ENCODE peak calls at places on chromosome 13, in four cellular contexts. D is GM12878, M is H1, S is HepG2. G is an unnamed sample.

GRCh38 chr13:92966341-92966740 is 260.3 kb upstream of the GPC6 start:
- DNase-seq in D (no peak), M (no peak), S (no peak), G (no peak)

GRCh38 chr13:97986841-97987240 is 33.4 kb downstream of the IPO5 start:
- DNase-seq in D (peak; percentile 32), M (no peak), S (no peak), G (no peak)

GRCh38 chr13:73751290-73751689 is 382.9 kb downstream of the KLF12 start:
- DNase-seq in D (no peak), M (no peak), S (no peak), G (no peak)

GRCh38 chr13:73268306-73268705 is 209.5 kb downstream of the KLF5 start:
- DNase-seq in D (no peak), M (no peak), S (no peak), G (no peak)

GRCh38 chr13:73335226-73335625 is 276.4 kb downstream of the KLF5 start:
- DNase-seq in D (peak; percentile 24), M (no peak), S (no peak), G (no peak)

GRCh38 chr13:106573855-106574254 is 5.9 kb upstream of the ARGLU1 start:
- DNase-seq in D (no peak), M (no peak), S (no peak), G (no peak)

GRCh38 chr13:32545083-32545482 is 6.5 kb upstream of the N4BP2L2 start:
- DNase-seq in D (no peak), M (no peak), S (no peak), G (no peak)

GRCh38 chr13:67855837-67856238 is 625.7 kb upstream of the PCDH9 start:
- DNase-seq in D (no peak), M (no peak), S (no peak), G (no peak)

GRCh38 chr13:100694722-100695644 is 20.4 kb upstream of the TMTC4 start:
- DNase-seq in D (no peak), M (peak; percentile 53), S (peak; percentile 55), G (peak; percentile 72)

GRCh38 chr13:52615817-52616216 is 26.4 kb upstream of the HNRNPA1L2 start:
- DNase-seq in D (no peak), M (no peak), S (peak; percentile 43), G (peak; percentile 9)

GRCh38 chr13:52615134-52615801 is 27.0 kb upstream of the HNRNPA1L2 start:
- DNase-seq in D (no peak), M (no peak), S (no peak), G (no peak)

GRCh38 chr13:52617070-52618060 is 24.9 kb upstream of the HNRNPA1L2 start:
- DNase-seq in D (peak; percentile 56), M (peak; percentile 57), S (peak; percentile 82), G (peak; percentile 83)
- TF ChIP-seq EZH2 in D (no peak), M (no peak), S (no peak), G (no peak)

GRCh38 chr13:99693812-99694211 is 192.5 kb downstream of the TM9SF2 start:
- DNase-seq in D (no peak), M (no peak), S (no peak), G (no peak)
- TF ChIP-seq KDM1A in D (no peak), M (no peak), S (no peak), G (no peak)

DNA sequence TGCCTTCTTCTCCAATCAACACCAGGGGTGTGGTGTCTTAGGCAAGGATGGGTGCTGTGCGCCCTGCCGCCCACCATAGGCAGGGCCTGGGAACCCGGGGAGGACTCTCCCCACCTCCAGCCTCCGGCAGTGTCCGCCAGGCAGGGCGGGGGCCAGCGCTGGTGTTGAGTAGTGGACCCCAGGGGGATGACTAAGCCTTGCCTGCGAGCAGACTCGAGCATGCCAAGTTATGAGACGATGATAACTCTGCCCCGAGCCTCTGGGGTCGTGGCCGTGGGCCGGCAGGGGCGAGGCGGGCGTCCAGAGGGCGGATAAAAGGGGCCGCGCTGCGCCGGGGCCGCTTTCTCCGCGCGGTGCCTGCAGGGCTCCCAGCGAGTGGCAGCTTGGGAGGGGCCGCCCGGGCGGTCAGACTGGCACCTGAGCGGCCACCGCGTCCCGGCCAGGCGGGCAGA is at the start of gene MEDAG:
- DNase-seq in D (no peak), M (no peak), S (no peak), G (no peak)
- TF ChIP-seq EZH2 in D (no peak), M (no peak), S (no peak), G (no peak)

GRCh38 chr13:40565282-40566148 is 100.9 kb downstream of the FOXO1 start:
- DNase-seq in D (no peak), M (no peak), S (no peak), G (no peak)
- TF ChIP-seq KDM1A in D (no peak), M (no peak), S (no peak), G (no peak)

GRCh38 chr13:78608705-78609463 is 5.5 kb upstream of the POU4F1 start:
- DNase-seq in D (no peak), M (no peak), S (no peak), G (no peak)
- TF ChIP-seq EZH2 in D (no peak), M (peak; percentile 96), S (peak; percentile 93), G (no peak)

GRCh38 chr13:26759907-26760834 is at the start of gene GPR12:
- DNase-seq in D (no peak), M (no peak), S (no peak), G (no peak)
- TF ChIP-seq KDM1A in D (no peak), M (no peak), S (no peak), G (no peak)

DNA sequence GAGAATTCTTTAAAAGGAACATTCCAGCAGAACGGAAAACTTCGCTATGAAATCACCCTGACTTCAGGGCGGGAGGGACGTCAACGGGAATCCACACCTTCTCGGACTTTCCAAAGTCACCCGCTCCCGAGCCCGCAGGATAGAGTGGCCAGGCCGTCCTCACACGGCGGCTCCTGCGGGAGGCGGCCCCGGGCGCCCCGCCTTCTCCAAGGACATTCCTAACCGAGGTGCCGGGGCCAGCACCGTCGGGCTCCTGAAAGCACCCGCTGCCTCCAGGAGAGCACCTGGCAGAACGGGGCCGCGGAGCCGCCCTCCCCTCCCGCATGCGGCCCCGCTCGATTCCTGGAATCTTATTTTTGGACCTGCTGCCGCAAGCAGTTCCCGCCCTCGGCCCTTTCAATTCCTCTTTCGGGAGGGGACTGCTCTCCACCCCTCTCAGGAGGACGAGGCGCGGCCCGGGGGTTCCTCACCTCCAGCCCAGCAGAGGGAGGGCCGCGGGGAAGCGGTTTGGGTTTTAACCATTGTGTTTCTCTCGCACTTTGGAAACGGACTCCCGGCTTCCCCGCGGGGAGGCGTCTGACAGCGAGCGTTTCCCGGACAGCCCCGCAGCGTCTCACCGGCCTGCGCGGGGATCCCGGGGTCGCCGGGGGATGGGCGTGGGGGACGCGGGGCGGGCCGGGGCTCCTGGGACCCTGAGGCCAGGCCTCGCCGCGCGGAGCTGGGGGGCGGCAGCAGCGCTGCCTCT is 938 bp downstream of the GAS6 start:
- DNase-seq in D (no peak), M (no peak), S (no peak), G (peak; percentile 56)
- TF ChIP-seq EZH2 in D (no peak), M (peak; percentile 41), S (no peak), G (no peak)

GRCh38 chr13:26600345-26600761 is 42.9 kb downstream of the WASF3 start:
- DNase-seq in D (no peak), M (no peak), S (no peak), G (no peak)
- TF ChIP-seq KDM1A in D (no peak), M (no peak), S (no peak), G (no peak)

DNA sequence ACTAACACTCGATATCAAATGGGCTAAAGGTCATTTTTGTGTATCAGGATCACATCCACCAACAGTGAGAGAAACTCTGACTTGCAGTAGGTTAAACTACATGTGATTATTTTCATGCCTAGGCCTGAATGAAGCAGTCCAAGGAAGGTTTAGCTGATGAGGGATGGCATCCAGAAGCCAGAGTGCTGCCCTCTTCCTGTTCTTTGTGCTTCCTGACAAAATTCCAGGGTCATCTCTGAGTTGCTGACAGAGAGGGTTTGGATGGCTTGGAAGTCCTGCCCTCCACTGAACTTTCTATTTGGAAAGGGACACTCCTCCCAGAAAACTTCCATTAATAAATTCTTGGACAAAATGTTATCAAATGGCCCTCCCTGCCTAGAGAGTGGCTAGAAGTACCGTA is 728.3 kb upstream of the SLC10A2 start:
- DNase-seq in D (no peak), M (no peak), S (no peak), G (no peak)
- TF ChIP-seq EZH2 in D (no peak), M (no peak), S (no peak), G (no peak)

G was measured in K562.